ENCODE peak calls at places on chromosomes 11 and 22, in four cellular contexts. I is HTR-8/SVneo, B is kidney tubule cell, G is tibial nerve. Z is an unnamed sample.

GRCh38 chr22:43554694-43555365 is 143.0 kb downstream of the MPPED1 start:
- DNase-seq in I (no peak), B (no peak), G (no peak), Z (no peak)

GRCh38 chr11:128294001-128294684 is 293.2 kb downstream of the ETS1 start:
- DNase-seq in I (no peak), G (no peak), B (no peak), Z (no peak)

GRCh38 chr22:48574776-48575566 is 1252.7 kb downstream of the BRD1 start:
- DNase-seq in G (no peak), I (no peak), B (peak), Z (no peak)

GRCh38 chr11:45872513-45873356 is 12.7 kb upstream of the MAPK8IP1 start:
- DNase-seq in G (no peak), I (peak), B (peak), Z (peak)

GRCh38 chr11:117588166-117588810 is 208.7 kb downstream of the DSCAML1 start:
- DNase-seq in G (no peak), I (no peak), B (no peak), Z (no peak)

GRCh38 chr22:41290262-41291221 is 4.6 kb upstream of the RANGAP1 start:
- DNase-seq in G (peak), I (peak), B (peak), Z (no peak)

GRCh38 chr11:12005476-12005875 is 3.0 kb downstream of the DKK3 start:
- DNase-seq in B (no peak), G (no peak), I (no peak), Z (no peak)

GRCh38 chr11:103851166-103851651 is 185.2 kb upstream of the DDI1 start:
- DNase-seq in I (no peak), B (peak), G (peak), Z (no peak)

GRCh38 chr22:20153945-20154344 is 3.1 kb upstream of the CCDC188 start:
- DNase-seq in I (no peak), B (no peak), G (no peak), Z (no peak)

GRCh38 chr22:40176921-40177737 is 596 bp upstream of the TNRC6B start:
- DNase-seq in B (peak), G (peak), I (no peak), Z (peak)

GRCh38 chr22:39239561-39240423 is 5.0 kb downstream of the PDGFB start:
- DNase-seq in G (no peak), I (no peak), B (peak), Z (no peak)

GRCh38 chr11:77436969-77437368 is 36.9 kb downstream of the PAK1 start:
- DNase-seq in B (no peak), I (no peak), G (no peak), Z (no peak)

GRCh38 chr11:33935005-33935404 is 43.1 kb upstream of the LMO2 start:
- DNase-seq in I (no peak), G (no peak), B (no peak), Z (no peak)

GRCh38 chr11:30143098-30143705 is 87.6 kb upstream of the FSHB start:
- DNase-seq in I (no peak), G (no peak), B (peak), Z (peak)

GRCh38 chr11:57801185-57801490 is 39.5 kb downstream of the CTNND1 start:
- DNase-seq in G (no peak), B (peak), I (no peak), Z (no peak)

GRCh38 chr11:14902650-14903350 is 10.8 kb upstream of the CYP2R1 start:
- DNase-seq in B (peak), G (no peak), I (no peak), Z (peak)

GRCh38 chr22:30636226-30637077 is 871 bp downstream of the SLC35E4 start:
- DNase-seq in B (peak), I (no peak), G (no peak), Z (peak)

GRCh38 chr22:23750744-23751440 is at the start of gene ZNF70:
- DNase-seq in B (peak), I (peak), G (peak), Z (peak)

GRCh38 chr11:11931461-11932055 is 76.9 kb downstream of the DKK3 start:
- DNase-seq in B (peak), G (peak), I (peak), Z (peak)

GRCh38 chr11:22666700-22667439 is 459 bp downstream of the GAS2 start:
- DNase-seq in G (no peak), B (peak), I (no peak), Z (peak)

GRCh38 chr11:16364250-16364649 is 7.9 kb upstream of the SOX6 start:
- DNase-seq in G (no peak), I (no peak), B (no peak), Z (no peak)

GRCh38 chr11:113874920-113875413 is 405 bp downstream of the USP28 start:
- DNase-seq in B (no peak), I (no peak), G (no peak), Z (peak)

GRCh38 chr11:10436224-10436623 is 18.8 kb upstream of the AMPD3 start:
- DNase-seq in G (no peak), B (no peak), I (no peak), Z (no peak)

GRCh38 chr11:72231396-72232259 is 7.1 kb downstream of the INPPL1 start:
- DNase-seq in G (no peak), I (no peak), B (no peak), Z (no peak)

GRCh38 chr11:11584446-11584810 is 37.4 kb downstream of the GALNT18 start:
- DNase-seq in I (peak), B (peak), G (no peak), Z (no peak)

GRCh38 chr11:57779275-57779674 is 17.7 kb downstream of the CTNND1 start:
- DNase-seq in I (no peak), B (peak), G (peak), Z (no peak)

GRCh38 chr11:405323-405975 is 9.3 kb downstream of the SIGIRR start:
- DNase-seq in G (no peak), I (no peak), B (no peak), Z (no peak)

GRCh38 chr11:74697722-74698121 is 33.5 kb downstream of the CHRDL2 start:
- DNase-seq in I (no peak), G (no peak), B (no peak), Z (no peak)

GRCh38 chr11:63710476-63711217 is 29.3 kb downstream of the RTN3 start:
- DNase-seq in G (no peak), I (no peak), B (no peak), Z (no peak)

GRCh38 chr22:49487950-49488349 is 339.7 kb downstream of the BRD1 start:
- DNase-seq in I (no peak), B (peak), G (no peak), Z (no peak)

GRCh38 chr11:73327812-73328364 is 19.8 kb downstream of the ARHGEF17 start:
- DNase-seq in I (no peak), B (no peak), G (no peak), Z (no peak)

GRCh38 chr11:61888043-61888442 is 3.3 kb downstream of the FADS3 start:
- DNase-seq in I (peak), B (peak), G (peak), Z (no peak)

GRCh38 chr22:31179345-31179744 is 19.4 kb downstream of the RNF185 start:
- DNase-seq in I (no peak), B (peak), G (no peak), Z (no peak)

GRCh38 chr11:77101043-77101537 is 1.6 kb upstream of the OMP start:
- DNase-seq in B (peak), I (no peak), G (no peak), Z (peak)

GRCh38 chr22:49856766-49857618 is 3.3 kb downstream of the ZBED4 start:
- DNase-seq in G (no peak), B (no peak), I (no peak), Z (no peak)

GRCh38 chr22:26462971-26463661 is 20.5 kb downstream of the HPS4 start:
- DNase-seq in B (peak), I (no peak), G (no peak), Z (no peak)